ENCODE peak calls at places on chromosomes 6 and 20, in eight cellular contexts. J is AG09319; C is activated CD8-positive, alpha-beta T cell treated with anti-CD3 and anti-CD28 coated beads for 36 hours; O is RWPE1; A is ovary; B is IMR-90; W is pancreas; R is MCF 10A. M is an unnamed sample.

GRCh38 chr6:83430606-83431544 is at the start of gene ME1:
- DNase-seq in W (peak), C (peak), A (peak), J (peak), O (peak), B (peak), R (peak), M (peak)

GRCh38 chr6:134145786-134146185 is 93.4 kb upstream of the SLC2A12 start:
- DNase-seq in O (no peak), A (no peak), J (no peak), B (peak), C (no peak), R (no peak), W (no peak), M (peak)

GRCh38 chr6:132286298-132287019 is 114.8 kb downstream of the MOXD1 start:
- DNase-seq in W (no peak), R (no peak), B (no peak), O (no peak), C (no peak), J (no peak), A (no peak), M (no peak)

GRCh38 chr6:34610819-34611477 is 54.8 kb upstream of the SPDEF start:
- DNase-seq in J (peak), A (no peak), C (no peak), B (peak), W (no peak), R (peak), O (peak), M (peak)

GRCh38 chr20:48618631-48619030 is 209.2 kb downstream of the PREX1 start:
- DNase-seq in R (no peak), A (no peak), O (no peak), B (no peak), J (no peak), W (peak), C (no peak), M (no peak)

GRCh38 chr6:150492941-150493340 is 106.7 kb upstream of the PLEKHG1 start:
- DNase-seq in J (no peak), O (peak), C (no peak), A (no peak), B (no peak), R (peak), W (no peak), M (no peak)

GRCh38 chr6:12275084-12275483 is 15.1 kb upstream of the EDN1 start:
- DNase-seq in R (peak), C (no peak), A (no peak), O (no peak), W (no peak), J (no peak), B (no peak), M (peak)

GRCh38 chr20:26276811-26277210 is 580.2 kb upstream of the ZNF337 start:
- DNase-seq in J (no peak), W (peak), C (no peak), B (no peak), R (no peak), A (no peak), O (no peak), M (no peak)

GRCh38 chr6:62808575-62809293 is 402.5 kb upstream of the FKBP1C start:
- DNase-seq in A (no peak), B (no peak), C (no peak), J (no peak), R (no peak), O (no peak), W (no peak), M (no peak)

GRCh38 chr20:19890358-19891117 is 126.6 kb upstream of the NAA20 start:
- DNase-seq in A (no peak), J (no peak), B (no peak), R (no peak), W (no peak), C (no peak), O (no peak), M (no peak)

GRCh38 chr6:158024566-158025297 is 43.1 kb downstream of the SYNJ2 start:
- DNase-seq in O (no peak), R (no peak), W (no peak), B (peak), C (no peak), A (no peak), J (no peak), M (no peak)

GRCh38 chr20:45359406-45360148 is 3.4 kb upstream of the SYS1 start:
- DNase-seq in R (peak), O (peak), W (no peak), J (no peak), A (no peak), C (no peak), B (no peak), M (no peak)

GRCh38 chr6:7920425-7920824 is 9.8 kb upstream of the TXNDC5 start:
- DNase-seq in O (peak), A (no peak), W (no peak), B (no peak), R (peak), C (no peak), J (no peak), M (no peak)

GRCh38 chr6:113920663-113921267 is 50.2 kb downstream of the HDAC2 start:
- DNase-seq in R (no peak), O (no peak), B (no peak), J (no peak), C (peak), W (no peak), A (no peak), M (no peak)

GRCh38 chr6:70241031-70241430 is 61.9 kb downstream of the COL9A1 start:
- DNase-seq in W (no peak), O (no peak), R (no peak), J (no peak), C (no peak), B (no peak), A (no peak), M (no peak)

GRCh38 chr20:64156136-64156885 is 7.9 kb upstream of the MYT1 start:
- DNase-seq in J (no peak), O (no peak), R (no peak), B (no peak), W (no peak), A (no peak), C (no peak), M (no peak)

GRCh38 chr6:113971786-113972185 is 838 bp upstream of the HDAC2 start:
- DNase-seq in C (no peak), O (no peak), B (no peak), R (peak), W (no peak), J (no peak), A (no peak), M (no peak)

GRCh38 chr6:37289931-37290330 is 32.0 kb upstream of the TMEM217 start:
- DNase-seq in J (no peak), O (no peak), W (no peak), B (no peak), C (peak), R (no peak), A (no peak), M (no peak)

DNA sequence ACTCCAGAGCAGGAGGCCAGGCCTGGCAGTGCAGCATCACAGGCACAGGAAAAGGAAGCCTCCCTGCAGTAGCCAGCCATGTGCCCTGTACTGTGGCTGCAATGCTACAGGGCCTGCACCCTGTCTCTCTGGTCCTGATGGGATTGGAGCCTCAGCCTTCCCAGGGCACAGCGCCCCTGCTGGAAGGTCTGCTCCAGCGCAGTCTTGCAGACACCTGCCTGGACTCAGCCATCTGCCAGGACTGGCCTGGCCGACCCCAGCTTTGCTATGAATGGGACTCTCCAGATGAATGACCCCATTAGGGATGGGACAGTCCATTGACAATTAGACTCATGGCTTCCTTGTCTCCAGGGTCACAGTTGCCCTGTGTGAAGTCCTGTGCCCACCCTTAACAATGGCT is 251.6 kb downstream of the ERMARD start:
- DNase-seq in O (no peak), W (no peak), C (no peak), J (no peak), A (no peak), R (no peak), B (no peak), M (no peak)
- TF ChIP-seq CTCF in O (no peak), W (no peak), C (no peak), J (no peak), A (no peak), R (no peak), B (no peak), M (peak)

GRCh38 chr20:8519887-8520286 is 387.8 kb downstream of the PLCB1 start:
- DNase-seq in R (no peak), O (no peak), W (no peak), A (no peak), J (no peak), C (no peak), B (no peak), M (no peak)

GRCh38 chr20:8524716-8525343 is 392.8 kb downstream of the PLCB1 start:
- DNase-seq in O (no peak), R (no peak), C (no peak), J (no peak), W (no peak), A (no peak), B (no peak), M (no peak)

GRCh38 chr20:8522191-8522590 is 390.1 kb downstream of the PLCB1 start:
- DNase-seq in J (no peak), A (no peak), R (no peak), W (no peak), B (no peak), C (no peak), O (no peak), M (no peak)

GRCh38 chr20:8527998-8528397 is 395.9 kb downstream of the PLCB1 start:
- DNase-seq in R (peak), B (peak), C (no peak), O (no peak), A (no peak), W (no peak), J (peak), M (peak)

DNA sequence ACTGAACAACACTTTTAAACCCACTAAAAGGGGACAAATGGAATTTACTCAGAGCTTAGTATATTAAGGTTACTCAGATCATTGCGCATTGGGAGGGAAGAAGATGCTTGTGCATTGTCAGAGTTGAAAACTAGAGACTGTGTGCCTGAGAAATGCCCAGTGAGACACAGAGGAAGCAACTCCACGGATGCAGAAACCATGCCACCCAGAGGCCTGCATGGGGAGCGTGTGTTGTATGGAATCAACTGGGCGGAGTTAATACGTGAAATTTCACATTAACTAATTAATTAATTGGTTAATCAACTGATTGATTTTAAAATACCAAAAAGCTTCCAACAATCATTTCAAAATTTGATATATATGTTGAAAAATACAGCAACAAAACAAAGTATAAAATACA is 391.6 kb downstream of the PLCB1 start:
- DNase-seq in C (no peak), R (peak), W (no peak), B (peak), O (no peak), A (no peak), J (no peak), M (no peak)
- TF ChIP-seq CTCF in C (no peak), R (no peak), W (no peak), B (no peak), O (no peak), A (no peak), J (no peak), M (no peak)

DNA sequence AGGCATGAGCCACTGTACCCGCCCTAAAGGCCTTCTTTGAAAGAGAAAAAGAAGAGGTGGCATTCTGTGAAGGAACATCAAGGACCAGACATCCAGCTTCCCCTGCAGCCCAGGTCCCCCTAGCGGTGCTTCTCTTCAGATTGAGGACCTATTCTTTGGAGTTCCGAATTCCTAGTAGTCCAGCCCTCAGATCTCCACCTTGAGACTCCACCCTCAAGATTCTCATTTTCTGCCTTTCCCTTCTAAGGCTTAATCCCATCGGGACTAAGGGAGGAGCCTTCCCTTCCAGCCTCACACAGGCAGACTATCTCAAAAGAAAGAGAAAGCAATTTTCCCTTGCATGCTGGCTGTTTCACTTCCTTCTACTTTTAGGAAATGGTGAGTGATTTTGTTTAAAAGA is 32.5 kb downstream of the MUC22 start:
- DNase-seq in W (no peak), A (peak), O (peak), C (peak), R (peak), B (peak), J (no peak), M (peak)
- TF ChIP-seq CTCF in W (no peak), A (no peak), O (no peak), C (peak), R (peak), B (peak), J (peak), M (peak)

GRCh38 chr6:107866606-107867301 is 42.6 kb upstream of the SCML4 start:
- DNase-seq in R (peak), A (no peak), J (no peak), W (no peak), O (peak), C (peak), B (peak), M (peak)

GRCh38 chr6:107868867-107869611 is 44.9 kb upstream of the SCML4 start:
- DNase-seq in C (no peak), J (no peak), W (no peak), B (no peak), R (no peak), A (no peak), O (no peak), M (no peak)

GRCh38 chr6:107864235-107864970 is 40.3 kb upstream of the SCML4 start:
- DNase-seq in R (no peak), A (no peak), J (no peak), B (no peak), C (no peak), W (no peak), O (no peak), M (no peak)

GRCh38 chr6:107869871-107870270 is 45.8 kb upstream of the SCML4 start:
- DNase-seq in R (no peak), O (no peak), A (no peak), W (no peak), J (no peak), B (no peak), C (no peak), M (no peak)

DNA sequence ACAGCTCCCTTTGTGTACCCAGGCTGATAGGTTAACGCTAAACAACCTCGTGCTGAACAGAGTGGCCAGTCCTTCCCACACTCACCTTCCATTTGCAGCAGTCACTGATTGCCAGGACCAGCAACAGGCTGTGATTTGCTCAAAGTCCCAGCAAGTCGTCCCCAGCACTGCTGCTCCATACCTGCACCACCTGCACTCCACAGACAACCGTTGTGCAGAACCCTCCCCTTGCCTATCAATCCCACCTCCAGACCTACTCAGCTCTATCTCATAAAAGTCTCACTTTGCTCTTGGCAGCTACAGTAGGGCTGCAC is 43.1 kb upstream of the SCML4 start:
- DNase-seq in C (no peak), A (no peak), J (no peak), B (no peak), W (no peak), R (no peak), O (no peak), M (no peak)
- TF ChIP-seq CTCF in C (peak), A (no peak), J (no peak), B (no peak), W (no peak), R (peak), O (no peak), M (no peak)

DNA sequence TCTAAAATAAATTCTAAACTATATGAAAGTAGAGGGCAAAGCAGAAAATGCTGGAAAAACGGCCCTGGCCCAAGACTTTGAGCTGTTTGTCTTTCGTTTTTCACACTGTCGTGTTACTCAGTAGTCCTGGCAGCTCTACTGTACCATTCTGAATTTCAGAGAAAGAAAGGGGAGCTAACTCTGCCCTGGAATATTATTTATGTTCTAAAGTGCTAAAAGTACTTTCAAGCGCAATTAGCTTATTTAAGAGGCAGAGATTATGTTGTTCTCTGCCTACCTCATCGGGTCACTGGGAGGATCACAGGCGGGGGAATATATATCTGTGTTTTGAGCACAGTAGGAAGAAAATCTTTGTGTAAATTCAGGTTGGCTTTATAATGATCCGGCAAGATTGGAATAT is 152.4 kb upstream of the QKI start:
- DNase-seq in R (no peak), C (no peak), W (no peak), J (no peak), B (no peak), A (no peak), O (no peak), M (no peak)
- TF ChIP-seq CTCF in R (no peak), C (no peak), W (no peak), J (no peak), B (no peak), A (no peak), O (no peak), M (no peak)

GRCh38 chr6:128888444-128889175 is 5.7 kb downstream of the LAMA2 start:
- DNase-seq in C (no peak), J (no peak), O (no peak), A (no peak), B (no peak), R (no peak), W (no peak), M (no peak)
- TF ChIP-seq CTCF in C (no peak), J (no peak), O (no peak), A (no peak), B (no peak), R (no peak), W (no peak), M (no peak)

GRCh38 chr6:25882066-25882496 is 8.0 kb upstream of the SLC17A3 start:
- DNase-seq in C (peak), A (peak), O (no peak), W (peak), B (no peak), J (no peak), R (no peak), M (no peak)
- TF ChIP-seq CTCF in C (peak), A (no peak), O (no peak), W (no peak), B (no peak), J (no peak), R (no peak), M (no peak)

GRCh38 chr6:10256113-10256690 is 158.7 kb downstream of the TFAP2A start:
- DNase-seq in A (no peak), B (no peak), W (no peak), C (peak), J (no peak), R (peak), O (peak), M (no peak)
- TF ChIP-seq CTCF in A (no peak), B (peak), W (no peak), C (peak), J (peak), R (no peak), O (no peak), M (peak)

GRCh38 chr20:50980071-50980681 is 21.6 kb downstream of the MOCS3 start:
- DNase-seq in A (no peak), B (peak), R (peak), J (peak), W (no peak), O (peak), C (peak), M (peak)

GRCh38 chr20:50982372-50982771 is 23.8 kb downstream of the MOCS3 start:
- DNase-seq in W (no peak), A (no peak), O (peak), C (peak), B (peak), R (peak), J (peak), M (peak)

GRCh38 chr20:50980851-50981713 is 22.5 kb downstream of the MOCS3 start:
- DNase-seq in A (peak), O (peak), C (peak), W (peak), B (peak), R (peak), J (no peak), M (peak)

GRCh38 chr20:50977066-50978045 is 18.7 kb downstream of the MOCS3 start:
- DNase-seq in C (no peak), A (no peak), W (no peak), R (no peak), O (no peak), J (no peak), B (no peak), M (no peak)

GRCh38 chr20:50981714-50982048 is 23.1 kb downstream of the MOCS3 start:
- DNase-seq in O (no peak), J (no peak), R (no peak), A (no peak), C (no peak), W (no peak), B (no peak), M (no peak)
- TF ChIP-seq CTCF in O (peak), J (no peak), R (no peak), A (no peak), C (peak), W (no peak), B (no peak), M (peak)

GRCh38 chr6:5767471-5767870 is 239.3 kb downstream of the NRN1 start:
- DNase-seq in O (no peak), A (no peak), C (no peak), J (no peak), R (no peak), B (no peak), W (no peak), M (no peak)

GRCh38 chr6:5764401-5764955 is 242.2 kb downstream of the NRN1 start:
- DNase-seq in A (no peak), O (no peak), B (peak), J (no peak), W (no peak), C (no peak), R (no peak), M (peak)

GRCh38 chr6:5763871-5764270 is 242.9 kb downstream of the NRN1 start:
- DNase-seq in C (no peak), J (no peak), O (no peak), B (peak), A (no peak), W (no peak), R (no peak), M (no peak)

GRCh38 chr6:5765141-5765760 is 241.5 kb downstream of the NRN1 start:
- DNase-seq in R (no peak), J (no peak), B (no peak), C (no peak), O (no peak), W (no peak), A (no peak), M (no peak)

DNA sequence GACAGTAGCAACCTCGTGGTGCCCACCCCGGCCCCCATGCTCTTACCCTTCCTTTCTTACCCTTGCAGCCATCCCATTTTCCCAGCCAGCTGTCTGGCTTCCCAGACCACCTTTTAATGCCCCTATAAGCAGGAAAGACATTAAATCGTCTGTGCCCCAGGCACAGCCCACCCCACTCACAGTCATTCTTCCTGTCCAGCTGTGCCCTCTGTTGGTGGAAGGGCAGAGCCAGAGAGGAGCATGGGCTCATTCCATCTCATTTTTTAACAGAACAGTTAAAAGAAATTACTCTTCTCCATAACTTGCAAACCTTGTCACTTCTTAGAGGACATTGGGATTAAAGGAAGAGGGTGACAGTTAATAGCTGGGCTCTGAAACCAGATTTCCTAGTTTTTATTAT is 240.5 kb downstream of the NRN1 start:
- DNase-seq in B (no peak), J (no peak), A (no peak), O (no peak), R (no peak), W (no peak), C (no peak), M (no peak)
- TF ChIP-seq CTCF in B (peak), J (peak), A (no peak), O (no peak), R (no peak), W (no peak), C (no peak), M (peak)